ENCODE peak calls at places on chromosomes 11 and 22, in eight cellular contexts. H, P, I, L, E, S, J and F are unnamed samples. For H3K9me3, the result is how much of the 10 kb centered on the place peaks cover.

GRCh38 chr22:48719978-48720661 is 1107.6 kb downstream of the BRD1 start:
- DNase-seq in J (no peak), P (no peak), L (no peak), S (no peak), I (no peak), E (peak), H (no peak), F (no peak)

GRCh38 chr11:61963016-61963281 is 4.5 kb downstream of the FTH1 start:
- DNase-seq in J (peak), I (no peak), P (no peak), H (peak), L (no peak), E (no peak), S (no peak), F (peak)

GRCh38 chr11:75812542-75813040 is 2.4 kb upstream of the UVRAG start:
- DNase-seq in I (no peak), S (no peak), H (no peak), P (no peak), J (no peak), L (no peak), E (no peak), F (no peak)

GRCh38 chr11:96154802-96155520 is 188.0 kb downstream of the MAML2 start:
- DNase-seq in L (no peak), S (no peak), J (peak), H (no peak), P (no peak), I (no peak), E (no peak), F (no peak)

GRCh38 chr11:12388171-12388570 is 10.8 kb downstream of the PARVA start:
- DNase-seq in J (no peak), S (no peak), I (peak), P (no peak), L (no peak), H (no peak), E (no peak), F (no peak)

GRCh38 chr11:76614471-76615183 is 55.9 kb downstream of the LRRC32 start:
- DNase-seq in I (no peak), P (peak), E (no peak), L (peak), H (no peak), J (no peak), S (peak), F (peak)

GRCh38 chr11:119641991-119642745 is 86.8 kb downstream of the NECTIN1 start:
- DNase-seq in E (no peak), S (no peak), J (peak), I (no peak), L (no peak), P (no peak), H (no peak), F (no peak)

GRCh38 chr11:119795231-119795630 is 66.2 kb upstream of the NECTIN1 start:
- DNase-seq in S (no peak), P (no peak), H (no peak), E (no peak), J (peak), I (no peak), L (no peak), F (no peak)

GRCh38 chr11:120112174-120112796 is 25.6 kb downstream of the TRIM29 start:
- DNase-seq in L (no peak), I (no peak), J (no peak), H (no peak), P (no peak), S (no peak), E (peak), F (no peak)

GRCh38 chr11:118918128-118918685 is 7.5 kb downstream of the BCL9L start:
- DNase-seq in P (peak), S (no peak), H (no peak), L (peak), J (peak), I (peak), E (peak), F (peak)

GRCh38 chr22:38454361-38455062 is 487 bp downstream of the KCNJ4 start:
- DNase-seq in H (peak), S (no peak), E (no peak), L (no peak), P (no peak), J (no peak), I (no peak), F (no peak)

GRCh38 chr11:65416341-65417185 is 6.0 kb upstream of the NEAT1 start:
- DNase-seq in E (peak), J (peak), L (peak), H (peak), P (peak), I (peak), S (peak), F (peak)

GRCh38 chr22:30348395-30348794 is 8.3 kb downstream of the SF3A1 start:
- DNase-seq in I (no peak), H (no peak), L (no peak), S (no peak), E (no peak), P (no peak), J (no peak), F (no peak)

GRCh38 chr11:47539681-47540039 is 13.3 kb downstream of the CELF1 start:
- DNase-seq in L (peak), P (no peak), E (no peak), H (no peak), S (no peak), J (no peak), I (no peak), F (no peak)

GRCh38 chr22:50626314-50626855 is 1.6 kb downstream of the ARSA start:
- DNase-seq in H (no peak), L (peak), E (peak), P (no peak), S (no peak), I (no peak), J (no peak), F (no peak)

DNA sequence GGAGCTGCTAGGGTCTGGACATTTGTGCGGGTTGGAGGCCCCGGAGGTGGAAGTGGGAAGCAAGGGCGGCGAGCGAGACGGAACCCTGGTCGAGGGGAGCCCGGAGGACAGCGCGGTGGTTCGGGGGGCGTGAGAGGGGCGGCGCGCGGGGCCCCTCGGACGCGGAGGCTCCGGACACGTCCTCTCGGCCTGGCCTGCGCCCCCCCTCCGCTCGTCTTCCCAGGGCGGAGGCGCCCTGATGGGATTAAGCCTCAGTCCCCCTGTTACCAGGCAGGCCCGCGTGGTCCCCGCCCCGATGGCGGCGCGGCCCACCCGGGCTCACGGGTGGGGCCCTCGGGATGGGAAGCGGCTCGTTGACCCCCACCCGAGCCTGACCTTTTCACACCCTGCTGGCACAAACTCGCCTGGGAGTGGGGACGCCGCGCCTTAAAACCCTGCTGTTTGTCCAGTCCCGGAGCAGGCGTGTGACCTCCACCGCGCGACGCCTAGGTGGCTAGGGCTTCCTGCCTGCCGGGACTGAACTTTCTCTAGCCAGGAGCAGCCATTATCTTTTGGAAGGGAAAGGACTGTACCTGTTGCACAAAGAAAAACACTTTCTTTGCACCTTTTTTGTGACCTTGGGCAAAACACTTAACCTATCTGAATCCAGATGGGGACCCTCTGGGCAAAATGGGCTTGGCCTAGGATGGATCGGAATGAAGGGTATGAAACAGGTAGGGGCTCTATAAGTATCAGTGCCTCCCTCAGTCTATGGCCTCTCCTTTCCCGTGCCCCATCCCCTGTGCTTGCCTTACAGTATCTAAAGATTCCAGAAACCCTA is 988 bp downstream of the KIAA1671 start:
- DNase-seq in J (no peak), L (peak), I (no peak), P (peak), H (no peak), E (no peak), S (no peak), F (no peak)
- H3K27ac ChIP-seq in J (no peak), L (peak), I (peak), P (peak), H (no peak), E (no peak), S (no peak), F (peak)

GRCh38 chr22:47448231-47449035 is 686.0 kb downstream of the TBC1D22A start:
- DNase-seq in L (no peak), J (no peak), H (no peak), I (no peak), S (no peak), P (no peak), E (peak), F (peak)
- H3K9me3 ChIP-seq in L (under half), J (half or more), H (under half), I (under half), S (under half), P (under half), E (half or more), F (under half)

GRCh38 chr11:40030867-40031266 is 1428.6 kb downstream of the LRRC4C start:
- DNase-seq in H (no peak), P (no peak), L (no peak), J (no peak), S (no peak), E (peak), I (no peak), F (no peak)

GRCh38 chr11:40027737-40028136 is 1431.7 kb downstream of the LRRC4C start:
- DNase-seq in I (no peak), L (no peak), J (no peak), P (no peak), H (no peak), E (no peak), S (no peak), F (no peak)

GRCh38 chr11:40037005-40037404 is 1422.4 kb downstream of the LRRC4C start:
- DNase-seq in I (no peak), H (no peak), P (no peak), S (no peak), J (no peak), L (peak), E (peak), F (no peak)

GRCh38 chr11:40029406-40029805 is 1430.0 kb downstream of the LRRC4C start:
- DNase-seq in J (no peak), E (peak), L (peak), P (no peak), S (no peak), I (no peak), H (no peak), F (no peak)

GRCh38 chr11:40032331-40032730 is 1427.1 kb downstream of the LRRC4C start:
- DNase-seq in J (no peak), P (no peak), H (no peak), S (no peak), E (peak), I (no peak), L (no peak), F (no peak)
- H3K27ac ChIP-seq in J (no peak), P (no peak), H (no peak), S (no peak), E (no peak), I (no peak), L (no peak), F (no peak)

GRCh38 chr22:47236718-47237117 is 474.3 kb downstream of the TBC1D22A start:
- DNase-seq in S (no peak), P (no peak), E (no peak), H (no peak), J (no peak), I (no peak), L (no peak), F (no peak)
- H3K9me3 ChIP-seq in S (under half), P (under half), E (half or more), H (under half), J (under half), I (under half), L (under half), F (under half)

GRCh38 chr22:22109693-22110466 is 127.3 kb upstream of the TOP3B start:
- DNase-seq in E (no peak), I (no peak), S (no peak), P (no peak), J (no peak), L (no peak), H (no peak), F (no peak)
- H3K27ac ChIP-seq in E (no peak), I (no peak), S (no peak), P (no peak), J (peak), L (no peak), H (no peak), F (no peak)

GRCh38 chr11:103824116-103824515 is 212.3 kb upstream of the DDI1 start:
- DNase-seq in S (no peak), E (no peak), H (no peak), J (no peak), I (no peak), P (no peak), L (no peak), F (no peak)
- H3K9me3 ChIP-seq in S (under half), E (under half), H (under half), J (under half), I (under half), P (under half), L (under half), F (under half)